ENCODE peak calls at places on chromosomes 3 and 15, in eight cellular contexts. One of them, this sample, is unnamed.

GRCh38 chr3:49641292-49641691 is 32.9 kb upstream of the APEH start:
- DNase-seq in ascending aorta: no peak
- DNase-seq in fibroblast of pulmonary artery: no peak
- DNase-seq in pancreas: no peak
- DNase-seq in fibroblast of lung: no peak
- DNase-seq in uterus: no peak
- DNase-seq in upper lobe of left lung: no peak
- DNase-seq in AG10803: no peak
- DNase-seq in this sample: no peak

GRCh38 chr3:187072102-187072501 is 67.2 kb downstream of the RPL39L start:
- DNase-seq in ascending aorta: no peak
- DNase-seq in fibroblast of pulmonary artery: no peak
- DNase-seq in pancreas: no peak
- DNase-seq in fibroblast of lung: no peak
- DNase-seq in uterus: no peak
- DNase-seq in upper lobe of left lung: no peak
- DNase-seq in AG10803: no peak
- DNase-seq in this sample: no peak

GRCh38 chr3:12237912-12238650 is 50.8 kb upstream of the PPARG start:
- DNase-seq in ascending aorta: no peak
- DNase-seq in fibroblast of pulmonary artery: peak; percentile 39
- DNase-seq in pancreas: no peak
- DNase-seq in fibroblast of lung: peak; percentile 81
- DNase-seq in uterus: no peak
- DNase-seq in upper lobe of left lung: no peak
- DNase-seq in AG10803: no peak
- DNase-seq in this sample: no peak

GRCh38 chr15:63156708-63157065 is 590 bp downstream of the RPS27L start:
- DNase-seq in ascending aorta: peak; percentile 72
- DNase-seq in fibroblast of pulmonary artery: peak; percentile 54
- DNase-seq in pancreas: no peak
- DNase-seq in fibroblast of lung: peak; percentile 43
- DNase-seq in uterus: peak; percentile 37
- DNase-seq in upper lobe of left lung: peak; percentile 51
- DNase-seq in AG10803: peak; percentile 46
- DNase-seq in this sample: no peak

GRCh38 chr3:62665627-62666433 is 209.4 kb downstream of the CADPS start:
- DNase-seq in ascending aorta: peak; percentile 68
- DNase-seq in fibroblast of pulmonary artery: peak; percentile 58
- DNase-seq in pancreas: peak; percentile 66
- DNase-seq in fibroblast of lung: peak; percentile 47
- DNase-seq in uterus: no peak
- DNase-seq in upper lobe of left lung: peak; percentile 36
- DNase-seq in AG10803: peak; percentile 54
- DNase-seq in this sample: peak; percentile 57

GRCh38 chr3:45988100-45988761 is 7.4 kb downstream of the FYCO1 start:
- DNase-seq in ascending aorta: peak; percentile 67
- DNase-seq in fibroblast of pulmonary artery: no peak
- DNase-seq in pancreas: no peak
- DNase-seq in fibroblast of lung: peak; percentile 18
- DNase-seq in uterus: peak; percentile 42
- DNase-seq in upper lobe of left lung: peak; percentile 78
- DNase-seq in AG10803: no peak
- DNase-seq in this sample: no peak

GRCh38 chr15:58241872-58242271 is 103.7 kb downstream of the AQP9 start:
- DNase-seq in ascending aorta: no peak
- DNase-seq in fibroblast of pulmonary artery: no peak
- DNase-seq in pancreas: no peak
- DNase-seq in fibroblast of lung: no peak
- DNase-seq in uterus: no peak
- DNase-seq in upper lobe of left lung: peak; percentile 56
- DNase-seq in AG10803: peak; percentile 6
- DNase-seq in this sample: no peak

GRCh38 chr15:56491110-56491722 is 26.3 kb upstream of the MNS1 start:
- DNase-seq in ascending aorta: peak; percentile 73
- DNase-seq in fibroblast of pulmonary artery: peak; percentile 88
- DNase-seq in pancreas: no peak
- DNase-seq in fibroblast of lung: peak; percentile 71
- DNase-seq in uterus: peak; percentile 62
- DNase-seq in upper lobe of left lung: peak; percentile 51
- DNase-seq in AG10803: peak; percentile 81
- DNase-seq in this sample: no peak

GRCh38 chr3:57757642-57758297 is 1.7 kb downstream of the SLMAP start:
- DNase-seq in ascending aorta: no peak
- DNase-seq in fibroblast of pulmonary artery: peak; percentile 22
- DNase-seq in pancreas: peak; percentile 66
- DNase-seq in fibroblast of lung: peak; percentile 47
- DNase-seq in uterus: no peak
- DNase-seq in upper lobe of left lung: peak; percentile 34
- DNase-seq in AG10803: no peak
- DNase-seq in this sample: no peak

GRCh38 chr3:131091768-131092167 is 65.1 kb downstream of the NEK11 start:
- DNase-seq in ascending aorta: no peak
- DNase-seq in fibroblast of pulmonary artery: no peak
- DNase-seq in pancreas: no peak
- DNase-seq in fibroblast of lung: peak; percentile 27
- DNase-seq in uterus: no peak
- DNase-seq in upper lobe of left lung: no peak
- DNase-seq in AG10803: peak; percentile 26
- DNase-seq in this sample: no peak

GRCh38 chr15:81516461-81516860 is 142.4 kb upstream of the TMC3 start:
- DNase-seq in ascending aorta: no peak
- DNase-seq in fibroblast of pulmonary artery: peak; percentile 68
- DNase-seq in pancreas: no peak
- DNase-seq in fibroblast of lung: peak; percentile 75
- DNase-seq in uterus: no peak
- DNase-seq in upper lobe of left lung: no peak
- DNase-seq in AG10803: peak; percentile 58
- DNase-seq in this sample: no peak

GRCh38 chr3:177602601-177603136 is 405.4 kb upstream of the TBL1XR1 start:
- DNase-seq in ascending aorta: no peak
- DNase-seq in fibroblast of pulmonary artery: no peak
- DNase-seq in pancreas: no peak
- DNase-seq in fibroblast of lung: peak; percentile 50
- DNase-seq in uterus: no peak
- DNase-seq in upper lobe of left lung: no peak
- DNase-seq in AG10803: no peak
- DNase-seq in this sample: no peak

GRCh38 chr3:32304510-32304909 is 66.0 kb downstream of the CMTM8 start:
- DNase-seq in ascending aorta: no peak
- DNase-seq in fibroblast of pulmonary artery: no peak
- DNase-seq in pancreas: no peak
- DNase-seq in fibroblast of lung: no peak
- DNase-seq in uterus: no peak
- DNase-seq in upper lobe of left lung: no peak
- DNase-seq in AG10803: no peak
- DNase-seq in this sample: no peak

GRCh38 chr15:74390552-74391288 is 23.3 kb upstream of the CYP11A1 start:
- DNase-seq in ascending aorta: no peak
- DNase-seq in fibroblast of pulmonary artery: no peak
- DNase-seq in pancreas: no peak
- DNase-seq in fibroblast of lung: no peak
- DNase-seq in uterus: no peak
- DNase-seq in upper lobe of left lung: no peak
- DNase-seq in AG10803: no peak
- DNase-seq in this sample: no peak

GRCh38 chr3:50242778-50243551 is 7.0 kb downstream of the GNAI2 start:
- DNase-seq in ascending aorta: peak; percentile 83
- DNase-seq in fibroblast of pulmonary artery: peak; percentile 76
- DNase-seq in pancreas: peak; percentile 69
- DNase-seq in fibroblast of lung: peak; percentile 76
- DNase-seq in uterus: peak; percentile 58
- DNase-seq in upper lobe of left lung: peak; percentile 89
- DNase-seq in AG10803: peak; percentile 51
- DNase-seq in this sample: no peak

DNA sequence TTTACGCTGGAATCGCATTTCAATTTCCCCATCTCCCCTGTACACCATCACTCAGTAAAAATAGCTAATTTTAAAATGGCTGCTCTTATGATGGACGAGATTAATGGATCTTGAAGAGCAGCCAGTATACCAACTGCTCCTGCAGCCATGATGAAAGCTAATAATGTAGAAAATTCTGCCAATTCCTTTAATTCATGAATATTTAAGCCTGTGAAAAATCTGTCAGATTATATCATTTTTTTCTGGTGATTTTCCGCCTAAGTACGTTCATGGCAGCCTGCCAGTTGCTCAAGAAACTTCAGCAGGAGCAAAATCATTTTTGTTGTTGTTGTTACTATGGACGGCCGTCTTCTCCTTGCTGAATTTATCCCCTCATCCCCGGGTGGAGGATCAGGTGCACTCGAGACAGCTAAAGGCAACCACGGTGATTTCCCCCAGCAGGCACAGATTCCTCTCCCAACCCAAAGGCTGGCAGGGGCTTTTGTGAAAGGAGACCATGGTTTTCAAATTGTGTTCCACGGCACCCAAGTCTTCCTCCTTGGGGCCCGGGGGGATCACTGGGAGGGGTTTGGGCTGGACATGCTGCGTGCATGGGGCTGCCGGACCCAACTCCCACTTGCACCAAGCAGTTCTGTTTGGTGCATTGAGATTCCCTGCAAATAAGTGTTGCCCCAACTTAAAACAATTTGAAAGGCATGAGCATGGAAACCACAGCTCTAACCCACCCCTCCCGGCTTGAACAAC is 289.6 kb downstream of the UACA start:
- DNase-seq in ascending aorta: no peak
- DNase-seq in fibroblast of pulmonary artery: peak; percentile 55
- DNase-seq in pancreas: no peak
- DNase-seq in fibroblast of lung: peak; percentile 35
- DNase-seq in uterus: peak; percentile 38
- DNase-seq in upper lobe of left lung: no peak
- DNase-seq in AG10803: peak; percentile 20
- DNase-seq in this sample: no peak
- H3K4me3 ChIP-seq in ascending aorta: peak overlapping the region; percentile 16
- H3K4me3 ChIP-seq in fibroblast of pulmonary artery: no peak overlapping the region
- H3K4me3 ChIP-seq in pancreas: no peak overlapping the region
- H3K4me3 ChIP-seq in fibroblast of lung: peak overlapping the region; percentile 17
- H3K4me3 ChIP-seq in uterus: no peak overlapping the region
- H3K4me3 ChIP-seq in upper lobe of left lung: peak overlapping the region; percentile 19
- H3K4me3 ChIP-seq in AG10803: no peak overlapping the region
- H3K4me3 ChIP-seq in this sample: peak overlapping the region; percentile 59

GRCh38 chr15:44726568-44727461 is 9.5 kb upstream of the TRIM69 start:
- DNase-seq in ascending aorta: peak; percentile 78
- DNase-seq in fibroblast of pulmonary artery: peak; percentile 93
- DNase-seq in pancreas: no peak
- DNase-seq in fibroblast of lung: peak; percentile 93
- DNase-seq in uterus: peak; percentile 61
- DNase-seq in upper lobe of left lung: peak; percentile 73
- DNase-seq in AG10803: peak; percentile 93
- DNase-seq in this sample: peak; percentile 30
- TF ChIP-seq CTCF in ascending aorta: no peak
- TF ChIP-seq CTCF in fibroblast of pulmonary artery: peak; percentile 13
- TF ChIP-seq CTCF in pancreas: no peak
- TF ChIP-seq CTCF in fibroblast of lung: no peak
- TF ChIP-seq CTCF in uterus: no peak
- TF ChIP-seq CTCF in upper lobe of left lung: no peak
- TF ChIP-seq CTCF in AG10803: peak; percentile 31
- TF ChIP-seq CTCF in this sample: no peak

DNA sequence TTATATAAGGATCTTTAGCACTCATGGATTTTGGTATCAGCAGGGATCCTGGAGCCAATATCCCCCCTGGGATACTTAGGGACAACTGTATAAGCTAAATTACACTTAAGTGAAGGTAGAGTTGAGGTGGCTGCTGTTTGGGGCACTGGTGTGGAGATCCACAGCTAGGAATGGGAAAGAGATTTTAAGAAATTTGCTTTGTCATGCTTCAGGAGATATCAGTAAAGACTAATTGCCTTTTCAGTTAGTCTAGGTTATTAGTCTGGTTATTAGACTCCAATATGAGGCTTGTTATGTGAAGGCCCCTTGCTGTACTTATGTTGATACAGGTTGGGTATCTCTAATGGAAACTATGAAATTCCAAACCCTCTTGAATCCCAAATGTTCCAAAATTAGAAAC is 1.2 kb upstream of the SECISBP2L start:
- DNase-seq in ascending aorta: no peak
- DNase-seq in fibroblast of pulmonary artery: no peak
- DNase-seq in pancreas: no peak
- DNase-seq in fibroblast of lung: no peak
- DNase-seq in uterus: no peak
- DNase-seq in upper lobe of left lung: no peak
- DNase-seq in AG10803: no peak
- DNase-seq in this sample: no peak
- H3K4me3 ChIP-seq in ascending aorta: no peak overlapping the region
- H3K4me3 ChIP-seq in fibroblast of pulmonary artery: no peak overlapping the region
- H3K4me3 ChIP-seq in pancreas: no peak overlapping the region
- H3K4me3 ChIP-seq in fibroblast of lung: no peak overlapping the region
- H3K4me3 ChIP-seq in uterus: no peak overlapping the region
- H3K4me3 ChIP-seq in upper lobe of left lung: no peak overlapping the region
- H3K4me3 ChIP-seq in AG10803: no peak overlapping the region
- H3K4me3 ChIP-seq in this sample: no peak overlapping the region

GRCh38 chr3:30749230-30749629 is 142.8 kb downstream of the TGFBR2 start:
- DNase-seq in ascending aorta: no peak
- DNase-seq in fibroblast of pulmonary artery: no peak
- DNase-seq in pancreas: no peak
- DNase-seq in fibroblast of lung: peak; percentile 38
- DNase-seq in uterus: no peak
- DNase-seq in upper lobe of left lung: no peak
- DNase-seq in AG10803: no peak
- DNase-seq in this sample: no peak

GRCh38 chr3:30750967-30751366 is 143.5 kb downstream of the GADL1 start:
- DNase-seq in ascending aorta: no peak
- DNase-seq in fibroblast of pulmonary artery: no peak
- DNase-seq in pancreas: no peak
- DNase-seq in fibroblast of lung: no peak
- DNase-seq in uterus: no peak
- DNase-seq in upper lobe of left lung: no peak
- DNase-seq in AG10803: no peak
- DNase-seq in this sample: no peak

GRCh38 chr3:30751610-30752299 is 142.7 kb downstream of the GADL1 start:
- DNase-seq in ascending aorta: no peak
- DNase-seq in fibroblast of pulmonary artery: peak; percentile 67
- DNase-seq in pancreas: no peak
- DNase-seq in fibroblast of lung: peak; percentile 46
- DNase-seq in uterus: peak; percentile 36
- DNase-seq in upper lobe of left lung: no peak
- DNase-seq in AG10803: peak; percentile 32
- DNase-seq in this sample: no peak

GRCh38 chr3:30743641-30744317 is 137.4 kb downstream of the TGFBR2 start:
- DNase-seq in ascending aorta: no peak
- DNase-seq in fibroblast of pulmonary artery: no peak
- DNase-seq in pancreas: no peak
- DNase-seq in fibroblast of lung: no peak
- DNase-seq in uterus: no peak
- DNase-seq in upper lobe of left lung: no peak
- DNase-seq in AG10803: no peak
- DNase-seq in this sample: no peak

DNA sequence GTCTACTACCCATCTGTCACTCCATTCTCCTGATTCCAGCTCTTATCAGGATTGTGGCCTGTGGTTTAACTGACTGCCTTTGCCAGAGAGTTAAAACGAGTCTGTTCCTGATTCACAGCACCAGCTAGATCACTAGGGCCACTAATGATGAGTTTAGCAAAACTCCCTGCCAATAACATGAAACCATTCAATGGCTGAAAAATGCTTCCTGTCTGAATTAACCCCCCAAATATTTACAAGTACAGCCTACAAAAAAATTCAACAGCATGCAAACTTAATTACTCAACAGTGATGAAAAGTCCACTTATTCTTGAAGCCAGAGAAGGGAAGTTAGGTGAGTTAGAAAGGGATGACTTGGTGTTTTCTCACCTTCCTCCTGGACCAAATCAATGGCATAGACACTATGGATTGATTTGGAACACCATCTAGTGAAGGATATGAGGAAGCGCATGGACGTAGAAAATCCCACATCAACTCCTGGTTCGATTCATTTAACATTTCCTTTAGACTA is 141.4 kb downstream of the TGFBR2 start:
- DNase-seq in ascending aorta: no peak
- DNase-seq in fibroblast of pulmonary artery: peak; percentile 57
- DNase-seq in pancreas: no peak
- DNase-seq in fibroblast of lung: peak; percentile 92
- DNase-seq in uterus: no peak
- DNase-seq in upper lobe of left lung: no peak
- DNase-seq in AG10803: peak; percentile 56
- DNase-seq in this sample: no peak
- TF ChIP-seq CTCF in ascending aorta: no peak
- TF ChIP-seq CTCF in fibroblast of pulmonary artery: peak; percentile 62
- TF ChIP-seq CTCF in pancreas: no peak
- TF ChIP-seq CTCF in fibroblast of lung: peak; percentile 57
- TF ChIP-seq CTCF in uterus: peak; percentile 38
- TF ChIP-seq CTCF in upper lobe of left lung: peak; percentile 39
- TF ChIP-seq CTCF in AG10803: peak; percentile 61
- TF ChIP-seq CTCF in this sample: no peak